ENCODE peak calls at places on chromosomes 7 and 10, in four cellular contexts. R, M, X and V are unnamed samples.
A peak's percentile ranks its signal among the peaks of the same experiment; 100 is the strongest.

GRCh38 chr7:22480523-22481075 is 19.4 kb downstream of the STEAP1B start:
- DNase-seq in X (no peak), M (peak; percentile 41), R (no peak), V (no peak)

GRCh38 chr7:17521437-17521836 is 223.0 kb downstream of the AHR start:
- DNase-seq in M (no peak), R (no peak), X (no peak), V (no peak)

GRCh38 chr10:132299381-132300336 is 8.1 kb downstream of the STK32C start:
- DNase-seq in M (no peak), R (no peak), X (no peak), V (no peak)

GRCh38 chr7:134293029-134293740 is 23.5 kb downstream of the SLC35B4 start:
- DNase-seq in X (peak; percentile 84), M (no peak), R (peak; percentile 95), V (no peak)

GRCh38 chr10:112565434-112566053 is 118.5 kb downstream of the VTI1A start:
- DNase-seq in X (no peak), M (peak; percentile 60), R (peak; percentile 79), V (peak; percentile 47)

GRCh38 chr10:34814228-34815173 is 595 bp downstream of the PARD3 start:
- DNase-seq in X (no peak), R (peak; percentile 51), M (peak; percentile 91), V (peak; percentile 43)

GRCh38 chr10:34811968-34812514 is 3.1 kb downstream of the PARD3 start:
- DNase-seq in X (no peak), R (no peak), M (no peak), V (no peak)

GRCh38 chr10:61896854-61897661 is 4.4 kb upstream of the ARID5B start:
- DNase-seq in R (peak; percentile 74), X (peak; percentile 85), M (peak; percentile 67), V (peak; percentile 80)

GRCh38 chr10:86535057-86535882 is 13.7 kb upstream of the WAPL start:
- DNase-seq in X (no peak), R (peak; percentile 38), M (no peak), V (peak; percentile 95)

GRCh38 chr10:59635502-59636290 is 74.0 kb downstream of the SLC16A9 start:
- DNase-seq in R (no peak), M (no peak), X (no peak), V (no peak)

GRCh38 chr10:128630787-128631252 is 504.6 kb upstream of the MKI67 start:
- DNase-seq in M (no peak), X (no peak), R (no peak), V (no peak)

GRCh38 chr7:124758327-124758726 is 7.3 kb downstream of the GPR37 start:
- DNase-seq in X (no peak), M (no peak), R (no peak), V (no peak)

GRCh38 chr10:11178606-11179221 is 161.0 kb downstream of the CELF2 start:
- DNase-seq in M (peak; percentile 21), R (no peak), X (peak; percentile 98), V (no peak)

GRCh38 chr7:48244902-48245301 is 73.6 kb downstream of the ABCA13 start:
- DNase-seq in X (no peak), R (no peak), M (no peak), V (no peak)

GRCh38 chr10:78462221-78462620 is 428.6 kb downstream of the RPS24 start:
- DNase-seq in M (no peak), X (no peak), R (no peak), V (no peak)

GRCh38 chr7:25750738-25751529 is 401.1 kb upstream of the NFE2L3 start:
- DNase-seq in M (no peak), R (no peak), X (no peak), V (no peak)

GRCh38 chr10:80567292-80567691 is 29.6 kb downstream of the SH2D4B start:
- DNase-seq in X (no peak), M (no peak), R (no peak), V (peak; percentile 22)

GRCh38 chr7:39271386-39271785 is 293.7 kb downstream of the POU6F2 start:
- DNase-seq in X (no peak), M (peak; percentile 20), R (no peak), V (peak; percentile 3)

GRCh38 chr7:115085421-115085820 is 163.5 kb downstream of the MDFIC start:
- DNase-seq in M (no peak), R (no peak), X (no peak), V (no peak)

GRCh38 chr7:149398195-149398820 is 62.6 kb downstream of the ZNF777 start:
- DNase-seq in R (no peak), X (no peak), M (no peak), V (no peak)

GRCh38 chr10:132392811-132393694 is 3.9 kb upstream of the PWWP2B start:
- DNase-seq in M (no peak), X (no peak), R (no peak), V (no peak)

GRCh38 chr10:83222832-83223742 is 916.2 kb upstream of the GHITM start:
- DNase-seq in R (no peak), X (no peak), M (no peak), V (no peak)

GRCh38 chr7:155951554-155952158 is 139.4 kb upstream of the SHH start:
- DNase-seq in R (peak; percentile 97), M (no peak), X (no peak), V (peak; percentile 94)

GRCh38 chr10:29815572-29815971 is 180.8 kb upstream of the SVIL start:
- DNase-seq in R (no peak), M (no peak), X (no peak), V (no peak)

GRCh38 chr10:29807407-29807806 is 172.6 kb upstream of the SVIL start:
- DNase-seq in R (no peak), X (no peak), M (no peak), V (peak; percentile 47)

GRCh38 chr10:29810816-29811215 is 176.0 kb upstream of the SVIL start:
- DNase-seq in M (no peak), R (no peak), X (no peak), V (no peak)

GRCh38 chr10:29816801-29817558 is 182.2 kb upstream of the SVIL start:
- DNase-seq in R (no peak), M (no peak), X (no peak), V (no peak)

GRCh38 chr10:29811751-29812427 is 177.1 kb upstream of the SVIL start:
- DNase-seq in M (peak; percentile 25), X (no peak), R (no peak), V (peak; percentile 33)
- H3K4me3 ChIP-seq in M (no peak overlapping the region), X (no peak overlapping the region), R (no peak overlapping the region), V (no peak overlapping the region)

DNA sequence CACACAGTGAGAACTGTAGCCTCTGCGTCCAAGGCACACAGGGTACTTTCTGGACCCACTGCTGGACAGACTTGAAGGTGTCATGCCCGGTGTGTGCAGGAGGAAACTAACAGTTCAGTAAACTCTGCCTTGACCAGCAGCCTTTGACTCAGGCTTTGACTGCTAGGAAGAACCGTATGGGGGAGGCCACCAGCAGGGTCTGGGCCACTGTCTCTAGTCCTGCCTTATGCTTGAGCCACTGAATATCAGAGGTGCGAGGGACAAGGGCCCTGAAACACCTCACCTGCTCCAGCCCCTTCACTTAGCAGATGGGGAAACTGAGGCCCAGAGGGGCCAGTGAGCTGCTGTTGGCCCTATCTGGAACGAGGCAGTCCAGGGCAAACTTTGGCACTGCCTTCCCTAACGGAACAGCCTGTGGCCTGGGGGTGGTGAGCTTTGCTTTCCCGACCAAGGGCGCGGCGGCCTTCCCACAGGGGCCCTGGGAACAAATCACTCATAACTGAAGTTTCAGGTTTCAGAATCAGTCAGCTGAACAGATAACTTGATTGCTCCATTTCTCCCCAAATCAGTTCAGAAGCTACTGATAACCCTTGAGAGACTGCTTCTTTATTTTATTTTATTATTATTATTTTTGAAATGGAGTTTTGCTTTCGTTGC is 130.0 kb downstream of the FAM53B start:
- DNase-seq in X (peak; percentile 58), M (no peak), R (no peak), V (no peak)
- TF ChIP-seq PBX3 in X (no peak), M (no peak), R (no peak), V (no peak)

DNA sequence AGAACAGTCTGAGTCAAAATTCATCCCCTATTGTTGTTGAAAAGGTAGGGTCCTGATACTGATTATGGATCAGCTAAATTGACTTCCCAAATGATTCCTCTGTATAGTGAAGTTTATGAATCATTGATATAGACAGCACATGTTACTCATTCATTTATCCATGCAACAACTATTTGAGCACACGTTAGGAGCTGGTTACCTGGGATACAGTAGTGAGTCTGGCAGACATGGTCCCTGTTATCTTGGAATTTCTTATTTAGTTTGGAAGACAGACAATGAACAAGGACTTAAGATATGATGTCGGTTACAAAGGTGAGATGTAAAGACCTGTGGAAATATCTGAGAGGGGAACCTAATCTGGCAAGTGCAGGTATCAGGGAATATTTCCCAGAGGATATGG is 28.0 kb upstream of the KIAA1217 start:
- DNase-seq in R (no peak), M (no peak), X (no peak), V (no peak)
- H3K4me3 ChIP-seq in R (no peak overlapping the region), M (no peak overlapping the region), X (no peak overlapping the region), V (no peak overlapping the region)

GRCh38 chr7:14551326-14551725 is 351.2 kb downstream of the DGKB start:
- DNase-seq in M (no peak), R (no peak), X (no peak), V (no peak)
- TF ChIP-seq PBX3 in M (no peak), R (no peak), X (no peak), V (no peak)

GRCh38 chr7:157625973-157626790 is 289.4 kb downstream of the DNAJB6 start:
- DNase-seq in X (no peak), R (no peak), M (no peak), V (no peak)
- H3K4me3 ChIP-seq in X (no peak overlapping the region), R (no peak overlapping the region), M (no peak overlapping the region), V (no peak overlapping the region)